ENCODE peak calls at places on chromosomes 6 and 20, in five cellular contexts. I is NCI-H1105, X is progenitor cell of endocrine pancreas, Q is pulmonary artery endothelial cell, R is COLO829. V is an unnamed sample.

GRCh38 chr20:37956099-37956498 is 53.2 kb downstream of the VSTM2L start:
- DNase-seq in I (no peak), X (no peak), Q (no peak), R (no peak), V (no peak)

GRCh38 chr6:136723780-136724179 is 68.5 kb downstream of the MAP3K5 start:
- DNase-seq in I (no peak), X (no peak), Q (no peak), R (no peak), V (no peak)

GRCh38 chr20:48283470-48284110 is 498.3 kb upstream of the SULF2 start:
- DNase-seq in I (no peak), X (no peak), Q (peak), R (peak), V (no peak)

GRCh38 chr6:158825038-158825950 is 6.1 kb upstream of the EZR start:
- DNase-seq in I (no peak), X (no peak), Q (no peak), R (no peak), V (no peak)

GRCh38 chr6:154508573-154509375 is 1.7 kb downstream of the CNKSR3 start:
- DNase-seq in I (no peak), X (no peak), Q (no peak), R (no peak), V (peak)

GRCh38 chr20:37668166-37668565 is 25.7 kb upstream of the CTNNBL1 start:
- DNase-seq in I (no peak), X (no peak), Q (no peak), R (no peak), V (no peak)

GRCh38 chr6:89154131-89154530 is 8.3 kb downstream of the PM20D2 start:
- DNase-seq in I (no peak), X (no peak), Q (no peak), R (no peak), V (no peak)

GRCh38 chr6:16472349-16473069 is 234.1 kb downstream of the GMPR start:
- DNase-seq in I (no peak), X (no peak), Q (no peak), R (peak), V (no peak)

GRCh38 chr6:136086686-136087085 is 163.4 kb downstream of the MTFR2 start:
- DNase-seq in I (no peak), X (no peak), Q (no peak), R (no peak), V (no peak)

GRCh38 chr6:159013229-159013628 is 13.2 kb upstream of the RSPH3 start:
- DNase-seq in I (no peak), X (no peak), Q (no peak), R (no peak), V (no peak)

GRCh38 chr20:59783020-59784010 is 150.1 kb downstream of the SYCP2 start:
- DNase-seq in I (peak), X (peak), Q (no peak), R (peak), V (peak)

GRCh38 chr6:148999501-148999900 is 252.7 kb downstream of the UST start:
- DNase-seq in I (no peak), X (no peak), Q (no peak), R (no peak), V (no peak)

GRCh38 chr20:8568068-8568467 is 436.0 kb downstream of the PLCB1 start:
- DNase-seq in I (no peak), X (no peak), Q (no peak), R (peak), V (no peak)

GRCh38 chr6:15017251-15017650 is 228.6 kb upstream of the JARID2 start:
- DNase-seq in I (no peak), X (no peak), Q (no peak), R (peak), V (no peak)

GRCh38 chr20:23679448-23680092 is 9.3 kb downstream of the CST4 start:
- DNase-seq in I (no peak), X (no peak), Q (no peak), R (no peak), V (no peak)

GRCh38 chr6:3529232-3529631 is 72.4 kb upstream of the SLC22A23 start:
- DNase-seq in I (no peak), X (no peak), Q (no peak), R (no peak), V (no peak)

GRCh38 chr6:36301781-36302180 is 31.9 kb downstream of the PNPLA1 start:
- DNase-seq in I (no peak), X (no peak), Q (no peak), R (no peak), V (no peak)

GRCh38 chr6:40165036-40165709 is 230.9 kb upstream of the MOCS1 start:
- DNase-seq in I (no peak), X (no peak), Q (no peak), R (no peak), V (no peak)

GRCh38 chr6:654136-654535 is 2.8 kb downstream of the HUS1B start:
- DNase-seq in I (no peak), X (no peak), Q (no peak), R (no peak), V (no peak)

GRCh38 chr6:160388922-160389321 is 40.7 kb downstream of the SLC22A3 start:
- DNase-seq in I (no peak), X (no peak), Q (no peak), R (no peak), V (no peak)

GRCh38 chr6:39152247-39152646 is 37.3 kb upstream of the SAYSD1 start:
- DNase-seq in I (no peak), X (no peak), Q (no peak), R (no peak), V (no peak)

GRCh38 chr6:111238464-111239119 is 151.3 kb downstream of the SLC16A10 start:
- DNase-seq in I (no peak), X (no peak), Q (no peak), R (no peak), V (no peak)

GRCh38 chr6:81565071-81565470 is 187.4 kb downstream of the TENT5A start:
- DNase-seq in I (no peak), X (no peak), Q (no peak), R (no peak), V (no peak)

GRCh38 chr20:36641506-36641843 is 4.5 kb downstream of the SLA2 start:
- DNase-seq in I (no peak), X (no peak), Q (no peak), R (no peak), V (no peak)

GRCh38 chr6:10801224-10801848 is 37.0 kb downstream of the MAK start:
- DNase-seq in I (peak), X (peak), Q (peak), R (peak), V (peak)

GRCh38 chr20:58988565-58988882 is 7.5 kb downstream of the NELFCD start:
- DNase-seq in I (no peak), X (no peak), Q (no peak), R (no peak), V (no peak)

GRCh38 chr20:32848846-32849245 is 9.9 kb upstream of the EFCAB8 start:
- DNase-seq in I (no peak), X (no peak), Q (no peak), R (no peak), V (no peak)

V was measured in NCI-H526 treated with DMSO at 0.1 percent for 48 hours.